ENCODE peak calls at places on chromosomes 1 and 21, in five cellular contexts. U, I, S, G and F are unnamed samples.

GRCh38 chr1:3771108-3772026 is 1.2 kb upstream of the SMIM1 start:
- DNase-seq in U (no peak), G (no peak), I (no peak), S (no peak), F (no peak)

GRCh38 chr1:64087768-64088167 is 115.7 kb upstream of the UBE2U start:
- DNase-seq in S (no peak), I (peak; percentile 84), G (peak; percentile 77), U (no peak), F (no peak)

GRCh38 chr1:168653567-168653966 is 75.4 kb downstream of the DPT start:
- DNase-seq in S (no peak), U (no peak), I (no peak), G (peak; percentile 32), F (no peak)

GRCh38 chr1:165420655-165421054 is 24.3 kb downstream of the RXRG start:
- DNase-seq in I (no peak), G (no peak), S (no peak), U (no peak), F (no peak)

GRCh38 chr1:177561436-177561835 is 390.7 kb downstream of the BRINP2 start:
- DNase-seq in U (no peak), G (no peak), S (no peak), I (no peak), F (no peak)

GRCh38 chr1:172254521-172255222 is 165.8 kb upstream of the C1orf105 start:
- DNase-seq in I (peak; percentile 92), U (no peak), S (no peak), G (peak; percentile 98), F (peak; percentile 46)

GRCh38 chr1:221689138-221689537 is 52.8 kb downstream of the DUSP10 start:
- DNase-seq in S (no peak), I (no peak), U (no peak), G (no peak), F (no peak)

GRCh38 chr1:2230781-2231666 is 2.9 kb downstream of the SKI start:
- DNase-seq in G (peak; percentile 60), S (no peak), I (no peak), U (peak; percentile 58), F (no peak)

GRCh38 chr1:106924360-106924759 is 132.1 kb upstream of the PRMT6 start:
- DNase-seq in I (peak; percentile 33), G (no peak), U (no peak), S (no peak), F (no peak)

GRCh38 chr21:18622383-18622782 is 218.8 kb upstream of the TMPRSS15 start:
- DNase-seq in U (no peak), S (no peak), I (no peak), G (no peak), F (no peak)

GRCh38 chr1:179091691-179092165 is 9.9 kb downstream of the TOR3A start:
- DNase-seq in S (no peak), I (peak; percentile 63), G (no peak), U (peak; percentile 26), F (peak; percentile 51)

GRCh38 chr1:47757226-47757975 is 239.8 kb downstream of the TRABD2B start:
- DNase-seq in G (no peak), S (no peak), U (peak; percentile 3), I (no peak), F (no peak)

GRCh38 chr1:204928671-204929486 is 58.2 kb downstream of the NFASC start:
- DNase-seq in U (no peak), S (no peak), I (no peak), G (no peak), F (no peak)

GRCh38 chr1:2303016-2303775 is 75.1 kb downstream of the SKI start:
- DNase-seq in U (no peak), G (no peak), I (no peak), S (no peak), F (no peak)

GRCh38 chr1:236998571-236998970 is 5.7 kb downstream of the MT1HL1 start:
- DNase-seq in G (no peak), U (no peak), I (no peak), S (no peak), F (no peak)

GRCh38 chr1:203325004-203325417 is 19.7 kb downstream of the BTG2 start:
- DNase-seq in I (no peak), U (no peak), G (no peak), S (no peak), F (no peak)

GRCh38 chr21:38139380-38140168 is 117.2 kb upstream of the KCNJ15 start:
- DNase-seq in U (no peak), G (peak; percentile 95), I (peak; percentile 62), S (no peak), F (peak; percentile 24)

GRCh38 chr1:151790940-151791651 is 796 bp upstream of the TDRKH start:
- DNase-seq in U (no peak), S (no peak), G (peak; percentile 24), I (no peak), F (no peak)

GRCh38 chr1:18681423-18681835 is 50.8 kb downstream of the PAX7 start:
- DNase-seq in S (no peak), G (peak; percentile 82), I (peak; percentile 16), U (no peak), F (no peak)

GRCh38 chr1:15958788-15959187 is 17.1 kb downstream of the ZBTB17 start:
- DNase-seq in G (no peak), S (no peak), I (peak; percentile 53), U (no peak), F (no peak)

GRCh38 chr1:14881775-14882672 is 271.5 kb upstream of the TMEM51 start:
- DNase-seq in U (no peak), I (peak; percentile 9), G (no peak), S (no peak), F (no peak)

GRCh38 chr1:37930246-37931142 is 16.4 kb downstream of the INPP5B start:
- DNase-seq in I (peak; percentile 13), S (no peak), U (no peak), G (peak; percentile 22), F (no peak)

GRCh38 chr21:25457411-25457810 is 149.9 kb downstream of the MRPL39 start:
- DNase-seq in I (peak; percentile 85), G (peak; percentile 77), U (no peak), S (no peak), F (peak; percentile 13)

GRCh38 chr1:45037456-45037855 is 25.4 kb downstream of the UROD start:
- DNase-seq in G (peak; percentile 28), U (no peak), I (peak; percentile 29), S (no peak), F (no peak)
- H3K27me3 ChIP-seq in G (no peaks in the 10 kb centered on the region), U (no peaks in the 10 kb centered on the region), I (peaks cover 5% of the 10 kb centered on the region), S (no peaks in the 10 kb centered on the region), F (peaks cover 2% of the 10 kb centered on the region)

GRCh38 chr1:6143392-6143791 is 36.7 kb downstream of the CHD5 start:
- DNase-seq in G (peak; percentile 59), S (no peak), U (no peak), I (no peak), F (no peak)

GRCh38 chr1:6142036-6142621 is 38.0 kb downstream of the CHD5 start:
- DNase-seq in G (no peak), I (no peak), S (no peak), U (no peak), F (no peak)

GRCh38 chr1:6140413-6140812 is 39.7 kb downstream of the CHD5 start:
- DNase-seq in U (no peak), S (no peak), I (no peak), G (no peak), F (no peak)

GRCh38 chr1:6142734-6143133 is 37.4 kb downstream of the CHD5 start:
- DNase-seq in G (no peak), U (no peak), I (no peak), S (no peak), F (no peak)

GRCh38 chr1:6141601-6142000 is 38.5 kb downstream of the CHD5 start:
- DNase-seq in G (peak; percentile 18), U (no peak), S (no peak), I (no peak), F (no peak)
- TF ChIP-seq CTCF in G (peak; percentile 43), U (no peak), S (no peak), I (no peak), F (no peak)

DNA sequence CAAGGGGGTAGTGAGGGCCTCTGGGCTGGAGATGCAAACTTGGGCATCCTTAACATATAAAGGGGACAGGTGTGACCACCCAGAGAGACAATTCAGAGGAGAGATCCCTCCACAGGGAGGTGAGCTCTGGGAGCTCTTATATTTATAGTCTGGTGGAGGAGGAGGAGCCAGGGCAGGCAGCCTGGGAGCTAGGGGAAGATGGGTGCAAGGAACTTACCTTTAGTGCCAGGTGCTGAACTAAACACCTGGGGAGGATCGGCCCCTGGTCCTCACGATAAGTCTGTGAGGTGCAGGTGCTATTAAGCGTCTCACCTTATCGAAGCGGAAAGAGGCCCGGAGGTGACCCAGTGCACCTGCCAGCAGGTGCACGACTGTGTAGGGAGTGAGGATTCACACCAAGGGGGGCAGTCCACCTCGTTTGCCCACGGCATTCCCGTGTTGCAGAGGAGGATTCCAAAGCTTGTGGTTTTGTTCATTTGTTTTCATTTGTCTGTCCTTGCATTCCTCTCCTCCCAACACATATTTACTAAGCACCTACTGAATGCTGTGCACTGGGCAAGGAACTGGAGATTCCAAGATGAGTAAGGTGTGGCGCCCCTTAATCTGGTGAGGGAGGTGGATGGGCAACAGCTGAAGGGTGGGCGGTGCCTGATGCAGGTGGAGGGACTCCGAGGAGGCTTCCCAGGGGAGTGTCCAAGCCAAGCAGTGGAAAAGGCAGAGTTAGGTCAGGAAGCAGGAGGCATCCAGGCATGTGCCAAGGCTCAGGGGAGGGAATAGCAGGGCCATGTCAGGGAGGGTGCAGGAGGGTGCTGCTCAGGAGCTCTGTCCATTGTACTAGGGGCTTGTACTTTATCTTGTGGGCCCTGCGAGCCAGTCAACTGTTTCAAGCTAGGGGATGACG is 11.4 kb downstream of the ARHGEF10L start:
- DNase-seq in U (no peak), S (no peak), G (peak; percentile 78), I (peak; percentile 39), F (no peak)
- H3K27ac ChIP-seq in U (no peak overlapping the region), S (peak overlapping the region; percentile 90), G (peak overlapping the region; percentile 81), I (no peak overlapping the region), F (peak overlapping the region; percentile 34)

DNA sequence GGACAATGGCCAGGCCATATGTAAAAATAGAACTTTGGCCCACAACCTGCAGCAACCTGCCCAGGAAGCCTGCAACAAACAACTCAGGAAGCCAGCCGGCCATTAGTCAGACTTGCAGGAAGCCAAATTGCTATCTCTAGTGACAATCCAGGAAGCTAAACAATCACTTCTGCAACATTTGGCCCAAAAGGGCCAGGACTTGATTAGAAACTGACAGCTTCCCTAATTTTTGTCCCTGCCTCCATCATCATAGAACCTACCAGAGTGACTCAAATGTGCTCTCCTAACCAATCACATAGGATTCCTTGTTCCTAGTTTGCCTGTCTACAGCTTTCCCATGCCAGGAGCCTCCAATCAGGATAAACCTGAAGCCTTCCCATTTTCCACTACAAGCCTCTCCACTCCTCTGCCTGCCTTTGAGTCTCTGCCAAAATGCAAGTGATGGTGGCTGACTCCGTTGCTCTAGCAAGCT is 639.3 kb downstream of the PTPRU start:
- DNase-seq in S (no peak), I (no peak), G (peak; percentile 30), U (no peak), F (no peak)
- H3K27me3 ChIP-seq in S (no peaks in the 10 kb centered on the region), I (no peaks in the 10 kb centered on the region), G (peaks cover 16% of the 10 kb centered on the region), U (no peaks in the 10 kb centered on the region), F (no peaks in the 10 kb centered on the region)

GRCh38 chr1:246220495-246221065 is 286.5 kb downstream of the SMYD3 start:
- DNase-seq in G (no peak), U (no peak), I (no peak), S (no peak), F (no peak)
- TF ChIP-seq CTCF in G (no peak), U (no peak), I (no peak), S (no peak), F (no peak)